ENCODE peak calls at places on chromosome 17, in seven cellular contexts. L is pons, N is left lung, P is T-cell, W is GM04504, G is fibroblast of lung, Z is myocyte. K is an unnamed sample.

GRCh38 chr17:69511244-69511643 is 96.7 kb downstream of the MAP2K6 start:
- DNase-seq in W (no peak), L (peak), G (no peak), P (no peak), N (no peak), Z (no peak), K (no peak)

GRCh38 chr17:44314869-44315661 is 6.7 kb downstream of the RUNDC3A start:
- DNase-seq in G (no peak), W (no peak), Z (peak), N (no peak), P (peak), L (no peak), K (no peak)

GRCh38 chr17:2179615-2180295 is 123.8 kb downstream of the SMG6 start:
- DNase-seq in L (peak), Z (peak), N (peak), G (peak), P (no peak), W (peak), K (peak)

GRCh38 chr17:7855643-7856080 is 796 bp downstream of the TMEM88 start:
- DNase-seq in P (no peak), L (no peak), N (peak), Z (no peak), G (no peak), W (no peak), K (peak)

GRCh38 chr17:47315451-47316266 is 8.1 kb upstream of the EFCAB13 start:
- DNase-seq in G (peak), N (no peak), L (peak), Z (peak), P (no peak), W (no peak), K (no peak)

GRCh38 chr17:7833011-7833794 is 814 bp upstream of the KDM6B start:
- DNase-seq in Z (no peak), W (no peak), L (no peak), P (no peak), G (no peak), N (no peak), K (peak)

GRCh38 chr17:56577810-56578209 is 15.7 kb upstream of the NOG start:
- DNase-seq in W (no peak), G (no peak), P (no peak), L (no peak), N (no peak), Z (peak), K (no peak)

GRCh38 chr17:43027091-43028032 is 2.3 kb downstream of the RND2 start:
- DNase-seq in N (no peak), Z (no peak), L (no peak), G (no peak), P (no peak), W (no peak), K (no peak)

GRCh38 chr17:79483122-79483521 is 127.7 kb downstream of the RBFOX3 start:
- DNase-seq in Z (no peak), N (no peak), P (no peak), G (no peak), W (no peak), L (no peak), K (no peak)

GRCh38 chr17:57463103-57463885 is 207.0 kb downstream of the MSI2 start:
- DNase-seq in P (no peak), N (no peak), G (peak), L (no peak), Z (peak), W (no peak), K (no peak)

GRCh38 chr17:61700252-61700651 is 109.2 kb upstream of the NACA2 start:
- DNase-seq in N (no peak), L (no peak), P (no peak), Z (peak), W (no peak), G (peak), K (no peak)

GRCh38 chr17:15409721-15410247 is 57.6 kb downstream of the CDRT4 start:
- DNase-seq in G (peak), W (peak), L (peak), Z (peak), N (no peak), P (no peak), K (peak)

GRCh38 chr17:48550313-48551205 is 5.7 kb upstream of the HOXB2 start:
- DNase-seq in N (no peak), L (no peak), P (no peak), Z (no peak), W (no peak), G (peak), K (peak)

GRCh38 chr17:77607606-77608005 is 350.9 kb upstream of the TNRC6C start:
- DNase-seq in P (no peak), W (no peak), L (no peak), Z (no peak), N (no peak), G (no peak), K (peak)

GRCh38 chr17:67606471-67606870 is 111.3 kb upstream of the NOL11 start:
- DNase-seq in Z (no peak), P (no peak), L (no peak), N (no peak), G (no peak), W (no peak), K (no peak)

GRCh38 chr17:3635474-3636153 is 436 bp downstream of the SHPK start:
- DNase-seq in L (no peak), P (no peak), G (no peak), W (no peak), Z (peak), N (no peak), K (no peak)

GRCh38 chr17:63595132-63595531 is 5.6 kb upstream of the TACO1 start:
- DNase-seq in L (no peak), Z (no peak), P (no peak), G (no peak), N (no peak), W (no peak), K (no peak)

GRCh38 chr17:19003966-19004600 is 481 bp downstream of the FAM83G start:
- DNase-seq in G (peak), P (peak), N (no peak), L (no peak), Z (no peak), W (no peak), K (no peak)

GRCh38 chr17:7572588-7573323 is 6.7 kb upstream of the CD68 start:
- DNase-seq in N (peak), W (peak), P (peak), L (peak), G (peak), Z (peak), K (peak)

GRCh38 chr17:1055751-1056645 is 59.1 kb downstream of the TIMM22 start:
- DNase-seq in N (no peak), G (peak), L (peak), Z (peak), W (peak), P (peak), K (peak)

GRCh38 chr17:10558049-10558448 is 8.6 kb upstream of the MYH2 start:
- DNase-seq in L (no peak), G (no peak), P (no peak), W (no peak), N (no peak), Z (no peak), K (no peak)

GRCh38 chr17:40086150-40087044 is 14.0 kb downstream of the NR1D1 start:
- DNase-seq in W (no peak), N (no peak), L (no peak), G (peak), Z (peak), P (peak), K (no peak)

GRCh38 chr17:80264048-80264792 is 3.6 kb downstream of the RNF213 start:
- DNase-seq in Z (no peak), G (no peak), W (no peak), P (peak), N (no peak), L (peak), K (no peak)

GRCh38 chr17:17741346-17742023 is 60.2 kb downstream of the RAI1 start:
- DNase-seq in N (no peak), W (no peak), G (peak), L (peak), P (no peak), Z (no peak), K (no peak)

GRCh38 chr17:32564325-32564724 is 77.5 kb downstream of the CDK5R1 start:
- DNase-seq in L (no peak), G (no peak), W (no peak), P (no peak), Z (no peak), N (no peak), K (no peak)

GRCh38 chr17:41907185-41907556 is 11.6 kb downstream of the ACLY start:
- DNase-seq in N (no peak), W (peak), L (no peak), Z (peak), P (no peak), G (peak), K (no peak)

GRCh38 chr17:2975469-2975958 is 87.9 kb downstream of the OR1D5 start:
- DNase-seq in L (no peak), W (no peak), N (no peak), G (no peak), P (no peak), Z (no peak), K (peak)

K was measured in sigmoid colon.